ENCODE peak calls at places on chromosomes 1 and 21, in nine cellular contexts. T, J, M, Z, A, N, F, R and D are unnamed samples.

GRCh38 chr1:20485527-20486456 is at the start of gene CAMK2N1:
- DNase-seq in T (peak), J (peak), M (no peak), Z (peak), A (peak), N (peak), F (no peak), R (no peak), D (peak)

GRCh38 chr1:173126421-173126820 is 75.7 kb upstream of the TNFSF18 start:
- DNase-seq in T (no peak), J (no peak), M (no peak), Z (no peak), A (no peak), N (no peak), F (no peak), R (no peak), D (peak)

GRCh38 chr1:25669781-25670567 is 53.4 kb downstream of the MAN1C1 start:
- DNase-seq in T (no peak), J (no peak), M (no peak), Z (no peak), A (no peak), N (no peak), F (no peak), R (no peak), D (no peak)

GRCh38 chr1:206505702-206506375 is 1.5 kb upstream of the RASSF5 start:
- DNase-seq in T (no peak), J (no peak), M (no peak), Z (no peak), A (no peak), N (no peak), F (no peak), R (no peak), D (peak)

GRCh38 chr1:118132000-118132399 is 53.0 kb downstream of the SPAG17 start:
- DNase-seq in T (no peak), J (no peak), M (no peak), Z (no peak), A (peak), N (no peak), F (no peak), R (no peak), D (no peak)

GRCh38 chr21:28781602-28782274 is 210.9 kb downstream of the LTN1 start:
- DNase-seq in T (no peak), J (no peak), M (no peak), Z (no peak), A (peak), N (peak), F (no peak), R (no peak), D (peak)

GRCh38 chr1:204359474-204360255 is at the start of gene PLEKHA6:
- DNase-seq in T (no peak), J (no peak), M (no peak), Z (peak), A (peak), N (no peak), F (no peak), R (no peak), D (no peak)

GRCh38 chr1:245000872-245001188 is 136.5 kb upstream of the HNRNPU start:
- DNase-seq in T (no peak), J (no peak), M (no peak), Z (no peak), A (no peak), N (no peak), F (no peak), R (no peak), D (no peak)

GRCh38 chr1:199202331-199202730 is 563.5 kb downstream of the PTPRC start:
- DNase-seq in T (no peak), J (no peak), M (no peak), Z (no peak), A (no peak), N (peak), F (no peak), R (no peak), D (peak)

GRCh38 chr21:16713331-16714114 is 799.3 kb upstream of the CXADR start:
- DNase-seq in T (no peak), J (no peak), M (no peak), Z (no peak), A (no peak), N (no peak), F (no peak), R (no peak), D (no peak)

GRCh38 chr1:190413142-190413541 is 64.5 kb downstream of the BRINP3 start:
- DNase-seq in T (no peak), J (no peak), M (no peak), Z (no peak), A (no peak), N (no peak), F (no peak), R (no peak), D (no peak)

DNA sequence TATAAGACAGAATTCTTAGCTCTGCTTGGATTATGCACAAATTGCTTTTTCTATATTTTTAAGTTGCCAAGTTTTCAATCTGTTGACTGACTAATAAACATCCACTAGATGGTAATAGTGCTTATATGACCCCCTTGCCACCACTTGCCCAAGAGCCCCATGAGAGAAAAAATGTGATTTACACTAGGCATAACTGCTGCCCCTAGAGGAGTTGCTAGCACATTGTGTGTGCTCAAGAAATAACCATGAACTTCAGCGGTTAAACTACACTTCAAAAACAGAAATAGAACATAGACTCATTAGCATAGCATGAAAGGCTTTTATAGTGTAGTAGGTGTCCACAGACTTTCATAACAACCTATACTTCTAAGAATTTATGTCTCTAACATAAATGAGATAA is 61.4 kb downstream of the BRINP3 start:
- DNase-seq in T (no peak), J (no peak), M (no peak), Z (no peak), A (no peak), N (no peak), F (no peak), R (no peak), D (no peak)
- TF ChIP-seq CTCF in T (no peak), J (no peak), M (no peak), Z (no peak), A (peak), N (no peak), F (no peak), R (no peak), D (no peak)

GRCh38 chr1:240693036-240693435 is 81.1 kb upstream of the GREM2 start:
- DNase-seq in T (no peak), J (no peak), M (no peak), Z (no peak), A (no peak), N (no peak), F (no peak), R (no peak), D (no peak)
- H3K4me3 ChIP-seq in T (no peak), J (no peak), M (no peak), Z (no peak), A (no peak), N (no peak), F (no peak), R (no peak), D (no peak)

DNA sequence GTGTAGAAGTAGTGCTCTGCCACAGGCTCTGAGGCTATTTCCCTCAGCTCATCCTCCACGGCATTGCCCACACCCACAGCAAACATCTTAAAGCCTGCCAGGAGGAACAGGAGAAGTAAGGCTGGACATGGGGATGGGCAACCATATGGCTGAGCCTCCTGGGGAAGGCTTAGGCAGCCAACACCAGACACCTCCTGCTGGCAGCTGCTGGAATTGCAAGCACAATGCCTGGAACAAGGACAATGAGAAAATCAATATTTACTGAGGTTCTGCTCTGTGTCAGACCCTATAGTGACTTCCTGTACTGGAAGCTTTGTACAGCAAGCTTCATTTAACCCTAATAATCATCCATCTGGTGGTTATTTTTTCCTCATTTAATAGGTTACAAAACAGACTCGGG is 8.2 kb downstream of the MATN1 start:
- DNase-seq in T (no peak), J (no peak), M (no peak), Z (no peak), A (no peak), N (no peak), F (no peak), R (no peak), D (no peak)
- TF ChIP-seq CTCF in T (no peak), J (peak), M (peak), Z (peak), A (no peak), N (peak), F (peak), R (no peak), D (peak)

DNA sequence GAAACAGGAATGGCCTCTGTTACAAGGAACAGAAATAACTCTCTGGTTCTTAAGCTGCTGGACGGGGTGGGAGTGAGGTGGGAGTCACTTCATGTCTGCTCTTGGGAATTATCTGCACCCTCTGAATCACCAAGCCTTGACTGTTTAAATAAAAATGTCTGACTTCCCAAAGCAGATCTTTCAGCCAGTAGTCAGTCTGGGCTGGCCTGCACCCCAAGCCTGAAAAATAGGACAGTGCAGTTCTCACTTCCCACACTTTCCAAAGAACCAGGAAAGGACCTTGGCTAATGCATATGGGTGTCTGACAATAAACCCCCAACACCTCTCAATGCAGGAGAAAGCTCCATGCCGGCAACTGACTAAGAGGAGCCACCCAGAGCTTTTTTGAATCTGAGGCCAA is 796 bp downstream of the S100A7 start:
- DNase-seq in T (no peak), J (no peak), M (no peak), Z (no peak), A (no peak), N (no peak), F (no peak), R (no peak), D (no peak)
- H3K4me3 ChIP-seq in T (no peak), J (no peak), M (no peak), Z (no peak), A (no peak), N (no peak), F (no peak), R (no peak), D (no peak)

DNA sequence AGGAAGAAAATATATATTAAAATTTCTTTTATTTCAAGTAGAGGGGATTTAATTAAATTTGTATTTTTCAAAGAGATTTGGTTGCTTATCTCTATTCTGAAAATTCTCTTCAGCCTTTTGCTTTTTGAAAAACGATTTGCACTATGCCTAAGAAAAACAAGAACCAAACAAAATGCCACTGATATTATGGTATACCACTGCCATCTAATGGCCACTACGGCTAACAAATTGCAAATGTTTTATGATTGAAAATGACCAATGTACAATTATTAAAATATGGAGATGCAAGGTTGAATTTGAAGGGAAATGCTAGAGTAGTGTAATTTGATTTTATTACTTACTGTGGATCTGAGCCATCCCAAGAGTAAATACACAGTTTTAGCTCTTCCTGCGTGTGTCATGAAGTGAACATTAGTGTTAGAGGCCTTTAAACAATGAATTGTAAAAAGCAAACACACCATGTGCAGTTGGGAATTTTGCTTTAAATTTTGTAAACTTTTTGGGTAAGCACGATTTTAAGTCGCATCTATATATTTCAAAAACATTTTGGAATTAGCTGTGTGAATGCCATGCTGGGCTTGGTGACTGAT is 137.4 kb upstream of the USP25 start:
- DNase-seq in T (no peak), J (no peak), M (no peak), Z (no peak), A (peak), N (peak), F (no peak), R (no peak), D (peak)
- TF ChIP-seq CTCF in T (no peak), J (peak), M (peak), Z (peak), A (peak), N (peak), F (no peak), R (peak), D (peak)

GRCh38 chr1:16521288-16521583 is 7.2 kb upstream of the RNU1-1 start:
- DNase-seq in T (no peak), J (no peak), M (no peak), Z (no peak), A (no peak), N (no peak), F (no peak), R (no peak), D (no peak)
- H3K4me3 ChIP-seq in T (no peak), J (no peak), M (no peak), Z (peak), A (no peak), N (no peak), F (no peak), R (no peak), D (no peak)

GRCh38 chr1:24386931-24387330 is 26.7 kb downstream of the STPG1 start:
- DNase-seq in T (no peak), J (no peak), M (no peak), Z (no peak), A (no peak), N (no peak), F (no peak), R (no peak), D (no peak)

GRCh38 chr1:24386241-24386640 is 27.3 kb downstream of the STPG1 start:
- DNase-seq in T (no peak), J (no peak), M (no peak), Z (no peak), A (no peak), N (peak), F (no peak), R (no peak), D (peak)

GRCh38 chr1:24383381-24383940 is 30.1 kb downstream of the STPG1 start:
- DNase-seq in T (no peak), J (no peak), M (no peak), Z (no peak), A (no peak), N (peak), F (no peak), R (no peak), D (no peak)

GRCh38 chr1:24384251-24385090 is 29.1 kb downstream of the STPG1 start:
- DNase-seq in T (peak), J (peak), M (no peak), Z (no peak), A (no peak), N (peak), F (no peak), R (no peak), D (peak)

GRCh38 chr1:24385160-24385939 is 28.2 kb downstream of the STPG1 start:
- DNase-seq in T (no peak), J (no peak), M (no peak), Z (no peak), A (peak), N (peak), F (no peak), R (no peak), D (peak)
- TF ChIP-seq CTCF in T (no peak), J (peak), M (peak), Z (no peak), A (no peak), N (peak), F (no peak), R (peak), D (peak)

DNA sequence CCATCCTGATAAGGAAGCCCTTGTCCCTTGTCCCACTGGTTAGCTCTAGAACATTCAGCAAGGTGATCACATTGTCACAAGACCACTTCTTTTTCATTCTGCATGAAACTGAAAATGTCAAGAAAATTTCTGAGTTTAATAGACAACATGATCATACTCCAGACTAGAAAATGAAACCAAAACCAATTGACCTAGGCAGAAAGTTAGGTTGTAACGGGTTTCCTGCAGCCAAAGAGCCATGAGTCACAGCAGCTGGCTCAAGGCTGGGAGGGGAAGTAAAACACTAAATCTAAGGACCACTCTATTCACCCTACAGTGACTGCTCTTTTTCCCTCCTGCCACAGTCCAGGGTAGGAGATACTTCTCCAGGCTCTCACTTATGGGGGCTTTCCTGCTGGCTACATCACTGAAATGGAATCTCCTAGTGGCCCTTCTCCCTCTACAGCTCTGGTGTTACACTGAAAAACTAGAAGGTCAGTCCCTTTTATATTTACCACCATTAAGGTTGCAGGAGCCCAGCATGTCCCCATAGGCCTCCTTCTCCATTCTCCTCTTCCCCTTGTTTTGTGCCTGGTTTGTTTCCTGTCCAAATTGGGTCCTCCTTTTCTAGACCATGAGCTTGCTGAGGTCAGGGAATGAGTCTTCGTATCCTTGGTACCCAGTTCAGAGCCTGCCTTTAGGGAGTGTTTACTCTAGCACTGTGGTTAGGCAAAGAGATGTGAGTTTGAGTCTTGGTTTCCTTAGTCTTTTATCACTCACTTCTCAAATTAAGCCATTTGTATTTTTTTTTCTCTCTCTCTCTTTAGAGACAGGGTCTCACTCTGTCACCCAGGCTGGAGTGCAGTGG is 236.5 kb upstream of the JUN start:
- DNase-seq in T (peak), J (peak), M (no peak), Z (peak), A (no peak), N (peak), F (peak), R (no peak), D (peak)
- H3K4me3 ChIP-seq in T (peak), J (peak), M (no peak), Z (peak), A (no peak), N (no peak), F (peak), R (no peak), D (no peak)

GRCh38 chr21:40714516-40714915 is 132.4 kb downstream of the DSCAM start:
- DNase-seq in T (no peak), J (no peak), M (no peak), Z (no peak), A (no peak), N (peak), F (no peak), R (no peak), D (peak)

GRCh38 chr21:40717008-40717407 is 129.9 kb downstream of the DSCAM start:
- DNase-seq in T (peak), J (no peak), M (no peak), Z (no peak), A (no peak), N (no peak), F (no peak), R (no peak), D (peak)

DNA sequence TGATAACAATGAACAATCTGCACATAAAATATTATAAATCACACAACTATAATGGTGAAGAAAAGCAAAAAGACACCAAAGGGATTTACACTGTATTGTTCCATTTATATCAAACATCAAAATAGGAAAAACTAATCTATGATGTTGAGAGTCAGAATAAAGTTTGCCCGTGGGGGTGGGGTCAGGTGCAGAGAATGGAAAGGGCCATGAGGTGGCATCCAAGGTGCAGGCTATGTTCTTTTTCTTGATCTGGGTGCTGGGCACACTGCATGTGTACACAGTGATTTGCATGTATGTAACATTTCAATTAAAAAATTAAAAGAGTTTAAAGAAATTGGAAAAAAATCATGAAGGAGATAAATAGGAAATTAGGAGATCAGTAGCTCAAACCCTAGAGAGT is 127.3 kb downstream of the DSCAM start:
- DNase-seq in T (no peak), J (no peak), M (no peak), Z (no peak), A (no peak), N (no peak), F (no peak), R (no peak), D (peak)
- TF ChIP-seq CTCF in T (no peak), J (no peak), M (no peak), Z (no peak), A (no peak), N (no peak), F (no peak), R (no peak), D (peak)

DNA sequence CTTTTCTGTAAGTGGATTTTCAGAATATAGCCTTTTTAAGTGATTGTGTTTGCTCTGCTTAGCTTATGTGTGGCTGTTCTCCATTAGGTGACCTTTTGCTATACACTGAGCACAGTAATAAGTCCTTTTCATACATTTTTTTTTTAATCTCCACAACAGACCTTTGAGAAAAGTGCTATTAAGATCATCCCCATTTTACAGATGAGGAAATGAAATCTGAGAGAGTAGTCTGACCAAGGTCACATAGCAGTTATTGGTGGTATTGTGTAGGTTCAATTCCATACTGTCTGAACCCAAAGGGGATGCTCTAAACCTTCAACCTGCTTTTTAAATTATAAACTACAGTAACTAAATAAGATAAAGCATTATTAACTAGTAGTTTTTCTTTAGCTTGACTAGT is 1.7 kb downstream of the PRRC2C start:
- DNase-seq in T (no peak), J (no peak), M (no peak), Z (no peak), A (no peak), N (no peak), F (no peak), R (no peak), D (no peak)
- H3K4me3 ChIP-seq in T (peak), J (peak), M (peak), Z (peak), A (peak), N (peak), F (peak), R (peak), D (peak)